ENCODE peak calls at places on chromosomes 7 and 10, in six cellular contexts. G is adrenal gland, S is MM.1S, D is heart right ventricle, B is DND-41, O is gastrocnemius medialis. K is an unnamed sample. For H3K4me1, the result is how much of the 10 kb centered on the place peaks cover.

GRCh38 chr7:102836977-102837376 is 75.8 kb upstream of the LRRC17 start:
- DNase-seq in S (no peak), D (no peak), B (no peak), G (no peak), O (no peak), K (no peak)

GRCh38 chr7:151408839-151409554 is 841 bp downstream of the WDR86 start:
- DNase-seq in B (peak), D (no peak), G (no peak), S (peak), O (no peak), K (peak)

GRCh38 chr7:92747041-92747835 is 89.1 kb downstream of the CDK6 start:
- DNase-seq in B (no peak), S (no peak), O (no peak), D (no peak), G (no peak), K (no peak)

GRCh38 chr7:29398011-29398410 is 165.6 kb upstream of the PRR15 start:
- DNase-seq in G (no peak), O (no peak), D (no peak), S (peak), B (no peak), K (no peak)

GRCh38 chr10:96618648-96619047 is 31.8 kb upstream of the TM9SF3 start:
- DNase-seq in S (no peak), G (peak), D (peak), B (no peak), O (no peak), K (no peak)

GRCh38 chr10:116780691-116781205 is 38.4 kb upstream of the HSPA12A start:
- DNase-seq in G (no peak), S (no peak), D (no peak), B (no peak), O (no peak), K (no peak)

GRCh38 chr10:118243907-118244306 is 98.2 kb downstream of the FAM204A start:
- DNase-seq in S (no peak), O (no peak), B (no peak), D (no peak), G (no peak), K (no peak)

GRCh38 chr7:66930341-66930740 is 9.3 kb downstream of the TMEM248 start:
- DNase-seq in B (no peak), S (no peak), G (no peak), O (no peak), D (no peak), K (no peak)

GRCh38 chr7:7557252-7557651 is 9.4 kb upstream of the MIOS start:
- DNase-seq in S (no peak), D (no peak), B (no peak), G (no peak), O (no peak), K (no peak)

GRCh38 chr10:27464993-27465392 is 39.1 kb upstream of the RAB18 start:
- DNase-seq in B (peak), S (peak), O (no peak), G (no peak), D (no peak), K (peak)

GRCh38 chr10:123564631-123565030 is 101.5 kb upstream of the GPR26 start:
- DNase-seq in S (no peak), G (no peak), D (no peak), B (no peak), O (no peak), K (no peak)

GRCh38 chr7:3010161-3010560 is 33.5 kb downstream of the CARD11 start:
- DNase-seq in O (no peak), D (no peak), B (no peak), G (no peak), S (peak), K (no peak)

GRCh38 chr7:13282377-13282980 is 595.0 kb downstream of the ARL4A start:
- DNase-seq in G (no peak), O (no peak), B (no peak), D (no peak), S (peak), K (no peak)

GRCh38 chr10:111129348-111129747 is 52.5 kb downstream of the ADRA2A start:
- DNase-seq in D (no peak), B (no peak), G (no peak), S (no peak), O (no peak), K (no peak)

GRCh38 chr10:24118246-24118645 is 90.7 kb upstream of the KIAA1217 start:
- DNase-seq in S (no peak), D (no peak), B (no peak), O (no peak), G (no peak), K (no peak)

DNA sequence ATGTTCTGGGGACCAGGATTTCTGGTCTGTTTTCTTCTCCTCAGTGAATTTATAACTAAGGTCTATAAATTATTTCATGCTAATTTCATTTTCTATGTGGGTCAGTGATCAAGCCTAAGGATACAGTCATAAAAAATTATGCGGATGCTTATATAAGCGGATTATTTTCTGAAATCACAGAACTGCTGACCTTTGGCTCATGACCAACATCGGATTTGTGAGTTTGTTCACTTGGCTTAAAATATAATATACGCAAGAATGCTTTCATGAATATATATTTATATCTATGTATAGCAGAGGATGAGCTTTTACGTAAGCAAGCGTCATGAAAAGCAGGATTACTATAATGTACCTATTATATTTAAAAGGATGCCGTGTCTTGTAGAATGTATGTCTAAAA is 263.7 kb downstream of the GLI3 start:
- DNase-seq in D (no peak), B (no peak), S (no peak), O (no peak), G (no peak), K (no peak)
- H3K4me1 ChIP-seq in D (under half), B (under half), S (under half), O (under half), G (under half), K (under half)

GRCh38 chr10:88851706-88852105 is at the start of gene ANKRD22:
- DNase-seq in O (no peak), B (no peak), G (peak), D (no peak), S (no peak), K (no peak)
- H3K27ac ChIP-seq in O (no peak), B (no peak), G (no peak), D (no peak), S (no peak), K (no peak)

GRCh38 chr10:99522078-99522479 is 10.7 kb upstream of the NKX2-3 start:
- DNase-seq in S (no peak), O (no peak), G (no peak), D (no peak), B (no peak), K (no peak)

GRCh38 chr10:99521474-99522077 is 11.2 kb upstream of the NKX2-3 start:
- DNase-seq in D (no peak), G (no peak), S (no peak), O (no peak), B (no peak), K (no peak)

GRCh38 chr10:99520804-99521473 is 11.8 kb upstream of the NKX2-3 start:
- DNase-seq in S (no peak), G (no peak), B (no peak), O (no peak), D (no peak), K (no peak)

GRCh38 chr10:99519690-99520039 is 13.1 kb upstream of the NKX2-3 start:
- DNase-seq in O (no peak), B (no peak), D (no peak), S (no peak), G (no peak), K (no peak)

DNA sequence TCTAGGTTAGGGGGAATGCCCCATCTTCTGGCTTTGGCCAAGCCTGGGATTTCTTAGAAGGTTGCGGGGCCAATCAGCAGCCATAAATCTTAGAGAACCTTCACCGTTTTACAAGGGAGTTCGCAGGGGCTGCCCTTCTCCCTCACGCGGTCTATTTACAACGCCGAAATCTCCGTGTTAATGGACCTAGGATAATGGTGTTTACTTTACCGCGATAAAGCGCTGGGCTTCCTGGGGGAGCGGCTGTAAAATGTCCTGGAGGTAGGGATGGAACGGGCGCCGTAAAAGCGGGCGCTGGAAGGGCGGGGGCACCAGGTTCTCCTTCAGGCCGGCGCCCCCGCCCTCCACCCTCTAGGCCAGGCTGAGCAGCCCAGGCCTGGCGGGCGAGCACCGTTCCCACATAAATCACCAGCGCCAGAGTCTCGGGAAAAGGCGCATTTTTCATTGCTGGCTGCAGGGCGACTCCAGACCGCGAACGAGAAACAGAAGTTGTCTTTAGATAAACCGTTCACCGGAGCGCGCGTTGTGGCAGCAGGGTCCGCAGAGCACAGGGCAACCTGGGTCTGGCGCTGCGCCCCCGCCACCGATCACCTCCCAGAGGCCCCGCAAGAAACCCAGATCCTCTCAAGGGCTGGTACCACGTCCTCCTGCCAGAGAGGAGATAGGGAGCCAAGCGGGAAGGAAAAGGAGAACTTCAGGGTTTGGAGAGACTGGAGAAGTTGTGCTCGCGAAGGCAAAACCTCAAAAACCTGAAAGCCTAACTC is 12.5 kb upstream of the NKX2-3 start:
- DNase-seq in S (no peak), O (no peak), D (no peak), B (no peak), G (no peak), K (no peak)
- H3K4me3 ChIP-seq in S (no peak), O (peak), D (no peak), B (no peak), G (no peak), K (no peak)

DNA sequence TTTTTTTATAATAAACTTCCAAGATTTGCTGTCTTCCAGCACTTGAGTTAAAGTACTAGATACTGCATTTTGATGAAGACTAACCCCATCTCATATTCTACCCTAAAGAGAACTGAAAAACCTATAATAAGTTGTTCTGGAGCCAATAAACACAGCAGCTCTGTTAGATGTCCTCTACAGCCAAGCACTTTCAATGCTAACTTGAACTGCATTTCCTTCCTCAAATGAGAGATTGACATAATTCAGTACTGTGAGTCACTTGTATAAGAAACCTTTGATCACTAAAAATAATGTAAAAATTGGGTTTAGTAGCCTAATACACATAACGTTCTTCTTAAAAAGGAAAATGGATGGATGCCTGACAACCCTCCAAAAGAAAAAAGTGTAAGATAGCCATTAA is 81.3 kb downstream of the ITGB8 start:
- DNase-seq in B (no peak), D (no peak), O (no peak), G (no peak), S (no peak), K (no peak)
- H3K4me1 ChIP-seq in B (under half), D (under half), O (under half), G (under half), S (under half), K (under half)

GRCh38 chr10:95414844-95415545 is 124.2 kb upstream of the PDLIM1 start:
- DNase-seq in D (peak), B (no peak), O (peak), G (no peak), S (no peak), K (no peak)

GRCh38 chr10:95415631-95416031 is 124.8 kb upstream of the PDLIM1 start:
- DNase-seq in S (no peak), G (no peak), D (peak), O (peak), B (no peak), K (no peak)

GRCh38 chr10:95414016-95414830 is 123.4 kb upstream of the PDLIM1 start:
- DNase-seq in B (no peak), D (peak), G (no peak), S (no peak), O (no peak), K (no peak)

GRCh38 chr10:95411635-95412034 is 120.8 kb upstream of the PDLIM1 start:
- DNase-seq in S (no peak), D (no peak), O (no peak), B (no peak), G (no peak), K (no peak)

DNA sequence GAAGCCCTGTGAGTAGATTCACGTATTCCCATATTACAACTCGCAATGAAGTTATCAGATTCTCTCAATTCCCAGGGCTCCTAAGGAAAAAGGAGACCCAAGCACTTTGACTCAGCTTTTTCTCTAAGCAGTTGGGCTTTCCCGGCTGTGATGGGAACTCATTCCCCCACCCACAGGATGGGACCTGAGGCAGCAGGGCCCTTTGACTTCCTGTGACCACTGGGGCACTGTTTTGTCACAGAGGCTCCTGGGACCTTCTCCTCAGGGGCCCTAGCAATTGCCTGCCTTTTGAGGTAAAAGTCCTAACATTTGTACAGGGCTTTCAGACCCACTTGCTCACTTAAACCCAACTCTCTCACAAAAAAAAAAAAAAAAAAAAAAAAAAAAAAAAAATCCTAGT is 122.8 kb upstream of the PDLIM1 start:
- DNase-seq in B (no peak), O (no peak), G (no peak), D (no peak), S (no peak), K (no peak)
- H3K27ac ChIP-seq in B (no peak), O (peak), G (no peak), D (peak), S (no peak), K (no peak)

GRCh38 chr10:119545310-119545709 is 2.8 kb upstream of the RGS10 start:
- DNase-seq in D (no peak), G (no peak), S (no peak), B (no peak), O (no peak), K (no peak)

GRCh38 chr10:119542990-119543813 is 683 bp upstream of the RGS10 start:
- DNase-seq in G (peak), B (peak), O (no peak), S (peak), D (peak), K (peak)

GRCh38 chr10:119542357-119542989 is at the start of gene RGS10:
- DNase-seq in O (peak), S (peak), B (peak), G (peak), D (peak), K (peak)

GRCh38 chr10:119546009-119546408 is 3.5 kb upstream of the RGS10 start:
- DNase-seq in S (no peak), O (no peak), D (no peak), G (no peak), B (no peak), K (no peak)

GRCh38 chr10:119543814-119544642 is 1.5 kb upstream of the RGS10 start:
- DNase-seq in B (no peak), D (no peak), O (no peak), S (no peak), G (no peak), K (no peak)
- H3K4me3 ChIP-seq in B (no peak), D (no peak), O (peak), S (peak), G (no peak), K (peak)

DNA sequence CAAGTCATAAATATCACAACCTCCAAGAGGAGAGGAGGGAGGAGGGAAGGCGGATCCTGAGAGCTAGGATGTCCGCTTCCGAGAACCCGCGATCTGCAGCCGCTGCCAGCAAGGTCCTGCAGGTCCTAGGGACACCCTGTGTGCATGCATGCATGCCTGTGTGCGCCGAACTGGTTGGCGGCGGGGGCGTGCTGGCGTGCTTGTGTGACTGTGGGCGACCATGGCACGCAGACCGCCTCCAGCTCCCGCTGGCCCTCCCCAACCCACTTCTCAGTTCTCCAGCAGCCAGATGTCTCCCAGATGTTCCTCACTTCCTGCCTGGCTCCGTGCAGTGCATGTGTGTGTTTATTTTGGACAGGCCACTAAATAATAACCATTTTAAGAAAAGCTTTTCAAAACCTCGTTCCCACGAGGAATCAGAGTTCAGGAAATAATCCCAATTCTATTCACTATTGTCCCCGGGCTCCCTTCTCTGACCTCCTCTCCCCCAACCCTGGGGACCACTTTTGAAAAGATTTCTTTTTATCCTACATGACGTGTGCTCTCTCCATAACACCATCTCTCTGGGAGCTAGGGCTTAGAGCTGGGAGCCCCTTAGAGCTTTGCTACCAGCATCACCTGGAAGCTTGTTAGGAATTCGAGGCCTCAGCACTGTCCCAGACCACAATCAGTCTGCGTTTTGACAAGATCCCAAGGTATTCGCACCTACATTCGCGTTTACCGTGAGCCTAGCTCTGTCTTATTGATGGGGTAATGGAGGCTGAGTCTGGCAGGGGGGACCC is 32.5 kb downstream of the UNC5B start:
- DNase-seq in S (no peak), B (no peak), G (no peak), D (peak), O (no peak), K (no peak)
- H3K4me1 ChIP-seq in S (under half), B (under half), G (under half), D (half or more), O (under half), K (under half)

DNA sequence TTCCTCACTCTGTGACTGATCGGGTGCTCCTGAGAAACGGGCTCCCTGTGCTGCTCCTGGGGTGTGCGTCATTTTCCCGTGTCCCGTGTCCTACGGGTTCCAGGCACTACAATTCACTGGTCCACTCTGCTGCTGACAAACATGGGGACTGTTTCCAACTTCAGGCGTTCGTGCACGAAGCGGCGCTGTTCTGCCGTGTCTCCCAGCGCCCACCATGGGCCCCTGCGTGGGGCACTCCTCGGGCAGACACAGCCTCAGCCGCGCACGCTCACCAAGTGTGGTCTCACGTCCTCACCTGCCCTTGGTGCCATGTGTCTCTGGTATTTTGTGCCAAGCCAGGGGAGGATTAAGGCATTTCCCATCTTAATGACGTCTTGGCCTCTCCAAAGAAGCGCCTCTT is 19.0 kb downstream of the GPR146 start:
- DNase-seq in D (no peak), O (no peak), G (no peak), B (no peak), S (no peak), K (no peak)
- H3K27ac ChIP-seq in D (no peak), O (no peak), G (no peak), B (no peak), S (no peak), K (no peak)

GRCh38 chr7:96591159-96591899 is 118.3 kb downstream of the SEM1 start:
- DNase-seq in G (no peak), S (no peak), O (no peak), D (no peak), B (no peak), K (no peak)
- H3K4me3 ChIP-seq in G (no peak), S (no peak), O (no peak), D (no peak), B (no peak), K (no peak)